ENCODE peak calls at places on chromosomes 1 and 21, in six cellular contexts. One of them, this sample, is unnamed.

GRCh38 chr1:192609110-192610079 is 26.6 kb upstream of the RGS13 start:
- DNase-seq in heart left ventricle: peak
- DNase-seq in mesendoderm: no peak
- DNase-seq in lower leg skin: peak
- DNase-seq in HTR-8/SVneo: no peak
- DNase-seq in fibroblast of mammary gland: no peak
- DNase-seq in this sample: peak

GRCh38 chr1:47438321-47439150 is 692 bp downstream of the FOXD2 start:
- DNase-seq in heart left ventricle: no peak
- DNase-seq in mesendoderm: no peak
- DNase-seq in lower leg skin: peak
- DNase-seq in HTR-8/SVneo: no peak
- DNase-seq in fibroblast of mammary gland: no peak
- DNase-seq in this sample: no peak

GRCh38 chr1:19203440-19203839 is 6.6 kb downstream of the UBR4 start:
- DNase-seq in heart left ventricle: peak
- DNase-seq in mesendoderm: no peak
- DNase-seq in lower leg skin: no peak
- DNase-seq in HTR-8/SVneo: no peak
- DNase-seq in fibroblast of mammary gland: peak
- DNase-seq in this sample: peak

GRCh38 chr1:44643721-44644330 is 30.5 kb downstream of the TMEM53 start:
- DNase-seq in heart left ventricle: no peak
- DNase-seq in mesendoderm: no peak
- DNase-seq in lower leg skin: no peak
- DNase-seq in HTR-8/SVneo: no peak
- DNase-seq in fibroblast of mammary gland: no peak
- DNase-seq in this sample: no peak

GRCh38 chr1:89930579-89930978 is 64.3 kb upstream of the ZNF326 start:
- DNase-seq in heart left ventricle: no peak
- DNase-seq in mesendoderm: no peak
- DNase-seq in lower leg skin: no peak
- DNase-seq in HTR-8/SVneo: no peak
- DNase-seq in fibroblast of mammary gland: no peak
- DNase-seq in this sample: no peak

GRCh38 chr1:197685785-197686184 is 89.5 kb downstream of the DENND1B start:
- DNase-seq in heart left ventricle: no peak
- DNase-seq in mesendoderm: no peak
- DNase-seq in lower leg skin: no peak
- DNase-seq in HTR-8/SVneo: no peak
- DNase-seq in fibroblast of mammary gland: no peak
- DNase-seq in this sample: no peak

GRCh38 chr1:194908643-194909042 is 1699.6 kb downstream of the KCNT2 start:
- DNase-seq in heart left ventricle: no peak
- DNase-seq in mesendoderm: no peak
- DNase-seq in lower leg skin: no peak
- DNase-seq in HTR-8/SVneo: no peak
- DNase-seq in fibroblast of mammary gland: no peak
- DNase-seq in this sample: no peak

GRCh38 chr1:7786785-7787184 is 2.7 kb downstream of the PER3 start:
- DNase-seq in heart left ventricle: no peak
- DNase-seq in mesendoderm: no peak
- DNase-seq in lower leg skin: no peak
- DNase-seq in HTR-8/SVneo: no peak
- DNase-seq in fibroblast of mammary gland: no peak
- DNase-seq in this sample: no peak

GRCh38 chr1:207405814-207406213 is 48.3 kb upstream of the CR2 start:
- DNase-seq in heart left ventricle: no peak
- DNase-seq in mesendoderm: no peak
- DNase-seq in lower leg skin: no peak
- DNase-seq in HTR-8/SVneo: no peak
- DNase-seq in fibroblast of mammary gland: no peak
- DNase-seq in this sample: no peak

GRCh38 chr1:213697192-213697802 is 290.5 kb upstream of the PROX1 start:
- DNase-seq in heart left ventricle: no peak
- DNase-seq in mesendoderm: no peak
- DNase-seq in lower leg skin: no peak
- DNase-seq in HTR-8/SVneo: no peak
- DNase-seq in fibroblast of mammary gland: no peak
- DNase-seq in this sample: no peak

GRCh38 chr1:169025412-169025811 is 81.1 kb upstream of the ATP1B1 start:
- DNase-seq in heart left ventricle: no peak
- DNase-seq in mesendoderm: no peak
- DNase-seq in lower leg skin: no peak
- DNase-seq in HTR-8/SVneo: no peak
- DNase-seq in fibroblast of mammary gland: no peak
- DNase-seq in this sample: no peak

GRCh38 chr1:165675794-165676193 is 22.6 kb downstream of the ALDH9A1 start:
- DNase-seq in heart left ventricle: no peak
- DNase-seq in mesendoderm: no peak
- DNase-seq in lower leg skin: no peak
- DNase-seq in HTR-8/SVneo: no peak
- DNase-seq in fibroblast of mammary gland: no peak
- DNase-seq in this sample: no peak

GRCh38 chr21:27649323-27649722 is 682.4 kb upstream of the ADAMTS5 start:
- DNase-seq in heart left ventricle: no peak
- DNase-seq in mesendoderm: no peak
- DNase-seq in lower leg skin: no peak
- DNase-seq in HTR-8/SVneo: peak
- DNase-seq in fibroblast of mammary gland: peak
- DNase-seq in this sample: no peak

GRCh38 chr1:186304982-186305949 is 69.8 kb downstream of the TPR start:
- DNase-seq in heart left ventricle: no peak
- DNase-seq in mesendoderm: peak
- DNase-seq in lower leg skin: no peak
- DNase-seq in HTR-8/SVneo: peak
- DNase-seq in fibroblast of mammary gland: peak
- DNase-seq in this sample: no peak

GRCh38 chr21:45846373-45847160 is 135.0 kb upstream of the COL6A1 start:
- DNase-seq in heart left ventricle: peak
- DNase-seq in mesendoderm: no peak
- DNase-seq in lower leg skin: peak
- DNase-seq in HTR-8/SVneo: no peak
- DNase-seq in fibroblast of mammary gland: peak
- DNase-seq in this sample: no peak

GRCh38 chr21:36125513-36126121 is 9.3 kb upstream of the CBR3 start:
- DNase-seq in heart left ventricle: no peak
- DNase-seq in mesendoderm: peak
- DNase-seq in lower leg skin: peak
- DNase-seq in HTR-8/SVneo: peak
- DNase-seq in fibroblast of mammary gland: peak
- DNase-seq in this sample: no peak

GRCh38 chr21:44317871-44318270 is 18.0 kb downstream of the PFKL start:
- DNase-seq in heart left ventricle: no peak
- DNase-seq in mesendoderm: no peak
- DNase-seq in lower leg skin: no peak
- DNase-seq in HTR-8/SVneo: no peak
- DNase-seq in fibroblast of mammary gland: no peak
- DNase-seq in this sample: no peak

GRCh38 chr21:21151231-21151630 is 153.0 kb downstream of the NCAM2 start:
- DNase-seq in heart left ventricle: no peak
- DNase-seq in mesendoderm: no peak
- DNase-seq in lower leg skin: no peak
- DNase-seq in HTR-8/SVneo: no peak
- DNase-seq in fibroblast of mammary gland: no peak
- DNase-seq in this sample: no peak

GRCh38 chr1:28173151-28173979 is 3.1 kb downstream of the PTAFR start:
- DNase-seq in heart left ventricle: no peak
- DNase-seq in mesendoderm: peak
- DNase-seq in lower leg skin: no peak
- DNase-seq in HTR-8/SVneo: no peak
- DNase-seq in fibroblast of mammary gland: peak
- DNase-seq in this sample: no peak

GRCh38 chr1:36910281-36910725 is 124.0 kb downstream of the GRIK3 start:
- DNase-seq in heart left ventricle: no peak
- DNase-seq in mesendoderm: no peak
- DNase-seq in lower leg skin: peak
- DNase-seq in HTR-8/SVneo: no peak
- DNase-seq in fibroblast of mammary gland: no peak
- DNase-seq in this sample: no peak

GRCh38 chr1:158045639-158046038 is 52.2 kb downstream of the KIRREL1 start:
- DNase-seq in heart left ventricle: no peak
- DNase-seq in mesendoderm: peak
- DNase-seq in lower leg skin: no peak
- DNase-seq in HTR-8/SVneo: no peak
- DNase-seq in fibroblast of mammary gland: peak
- DNase-seq in this sample: no peak

GRCh38 chr1:219185486-219186117 is 11.9 kb downstream of the LYPLAL1 start:
- DNase-seq in heart left ventricle: no peak
- DNase-seq in mesendoderm: peak
- DNase-seq in lower leg skin: no peak
- DNase-seq in HTR-8/SVneo: no peak
- DNase-seq in fibroblast of mammary gland: peak
- DNase-seq in this sample: no peak

GRCh38 chr1:83999316-83999819 is 436 bp upstream of the TTLL7 start:
- DNase-seq in heart left ventricle: peak
- DNase-seq in mesendoderm: peak
- DNase-seq in lower leg skin: peak
- DNase-seq in HTR-8/SVneo: peak
- DNase-seq in fibroblast of mammary gland: peak
- DNase-seq in this sample: peak

GRCh38 chr1:160606611-160607010 is 27.3 kb upstream of the CD84 start:
- DNase-seq in heart left ventricle: no peak
- DNase-seq in mesendoderm: peak
- DNase-seq in lower leg skin: no peak
- DNase-seq in HTR-8/SVneo: no peak
- DNase-seq in fibroblast of mammary gland: no peak
- DNase-seq in this sample: no peak

GRCh38 chr1:244102051-244102450 is 51.0 kb downstream of the ZBTB18 start:
- DNase-seq in heart left ventricle: no peak
- DNase-seq in mesendoderm: no peak
- DNase-seq in lower leg skin: no peak
- DNase-seq in HTR-8/SVneo: no peak
- DNase-seq in fibroblast of mammary gland: no peak
- DNase-seq in this sample: no peak

This sample was measured in thoracic aorta.